ENCODE peak calls at places on chromosomes 16 and 17, in ten cellular contexts. D is CD4-positive, alpha-beta T cell; E is Calu3; M is heart left ventricle; V is brain microvascular endothelial cell; B is ovary; G is progenitor cell of endocrine pancreas; Q is epithelial cell of esophagus; Y is AG10803; W is upper lobe of right lung. N is an unnamed sample.

GRCh38 chr16:19677403-19677802 is 40.6 kb downstream of the KNOP1 start:
- DNase-seq in V (no peak), B (no peak), Q (no peak), Y (no peak), D (no peak), G (no peak), W (no peak), M (peak; percentile 61), E (no peak), N (no peak)

GRCh38 chr16:2468142-2468724 is 2.9 kb upstream of the NTN3 start:
- DNase-seq in E (peak; percentile 43), G (no peak), B (no peak), W (no peak), Q (peak; percentile 84), M (no peak), V (no peak), D (no peak), Y (no peak), N (no peak)

GRCh38 chr17:49214665-49215360 is 4.3 kb downstream of the ABI3 start:
- DNase-seq in M (no peak), D (no peak), E (peak; percentile 49), V (no peak), Y (no peak), B (no peak), W (peak; percentile 70), G (no peak), Q (no peak), N (no peak)

GRCh38 chr17:41009301-41009760 is 403 bp upstream of the KRTAP3-1 start:
- DNase-seq in M (no peak), D (no peak), G (no peak), Q (peak; percentile 27), Y (no peak), W (no peak), E (peak; percentile 45), V (no peak), B (no peak), N (no peak)

GRCh38 chr17:68847711-68848110 is 107.5 kb downstream of the ABCA8 start:
- DNase-seq in B (no peak), D (no peak), G (no peak), M (no peak), E (no peak), Y (no peak), V (no peak), Q (no peak), W (no peak), N (no peak)

GRCh38 chr16:46427340-46428107 is 193.7 kb downstream of the SHCBP1 start:
- DNase-seq in G (no peak), D (no peak), Y (no peak), E (no peak), W (no peak), B (no peak), V (no peak), Q (no peak), M (no peak), N (no peak)

GRCh38 chr16:23509763-23510153 is 536 bp downstream of the GGA2 start:
- DNase-seq in E (peak; percentile 23), Y (peak; percentile 24), D (peak; percentile 20), V (peak; percentile 11), G (no peak), B (peak; percentile 47), M (peak; percentile 44), Q (peak; percentile 34), W (no peak), N (peak; percentile 47)

GRCh38 chr16:70572050-70572925 is 48.7 kb downstream of the SF3B3 start:
- DNase-seq in M (no peak), G (no peak), Y (no peak), V (no peak), Q (no peak), W (no peak), E (no peak), D (no peak), B (no peak), N (no peak)

GRCh38 chr17:78995761-78996451 is 13.7 kb downstream of the CANT1 start:
- DNase-seq in D (no peak), V (no peak), Y (no peak), G (no peak), Q (no peak), E (peak; percentile 82), W (peak; percentile 80), B (peak; percentile 26), M (no peak), N (no peak)

GRCh38 chr17:76630151-76630550 is 13.4 kb downstream of the ST6GALNAC1 start:
- DNase-seq in G (no peak), W (no peak), Y (no peak), V (no peak), M (no peak), B (no peak), E (no peak), D (no peak), Q (no peak), N (no peak)
- TF ChIP-seq CTCF in G (no peak), W (no peak), Y (no peak), V (no peak), M (no peak), B (no peak), E (no peak), D (no peak), Q (no peak), N (no peak)

DNA sequence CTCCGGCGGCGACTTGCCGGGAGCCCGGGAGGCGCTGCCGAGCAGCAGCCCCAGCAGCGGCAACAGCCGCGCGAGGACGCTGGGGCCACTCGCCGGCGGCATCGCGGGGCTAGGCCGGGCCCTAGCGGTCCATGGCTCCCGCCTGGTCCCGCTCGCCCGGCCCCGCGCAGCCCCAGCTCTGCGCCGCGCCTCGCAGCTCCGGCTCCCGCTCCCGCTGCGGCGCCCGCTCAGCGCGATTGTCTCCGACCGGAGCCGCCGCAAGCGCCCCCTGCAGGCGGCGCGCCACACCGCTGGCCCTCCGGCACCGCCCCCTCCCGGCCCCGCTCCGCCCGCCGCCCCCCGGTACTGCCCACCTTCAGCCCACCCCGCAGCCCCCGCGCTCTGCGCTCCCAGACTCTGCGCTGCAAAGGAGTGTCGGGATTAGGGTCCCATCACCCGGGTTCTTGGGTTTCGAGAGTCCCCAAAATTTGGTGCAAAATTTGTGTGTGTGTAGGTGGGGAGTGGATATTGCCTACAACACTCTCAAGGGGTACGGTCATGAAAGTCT is at the start of gene FAM171A2:
- DNase-seq in D (peak; percentile 63), B (peak; percentile 85), V (no peak), G (peak; percentile 73), M (peak; percentile 48), E (peak; percentile 87), Q (peak; percentile 60), Y (peak; percentile 47), W (peak; percentile 84), N (peak; percentile 81)
- TF ChIP-seq CTCF in D (peak; percentile 35), B (peak; percentile 76), V (peak; percentile 51), G (peak; percentile 94), M (peak; percentile 82), E (peak; percentile 96), Q (peak; percentile 28), Y (peak; percentile 38), W (peak; percentile 61), N (peak; percentile 62)

GRCh38 chr17:66043419-66043818 is 148.5 kb downstream of the CEP112 start:
- DNase-seq in Q (no peak), B (no peak), Y (no peak), M (no peak), E (no peak), V (no peak), W (no peak), G (no peak), D (no peak), N (no peak)

GRCh38 chr17:66044083-66044482 is 147.8 kb downstream of the CEP112 start:
- DNase-seq in G (no peak), Q (no peak), V (no peak), Y (no peak), W (no peak), M (no peak), D (no peak), B (no peak), E (no peak), N (no peak)

GRCh38 chr17:66038125-66038524 is 153.8 kb downstream of the CEP112 start:
- DNase-seq in V (no peak), Q (no peak), Y (no peak), W (no peak), M (no peak), E (no peak), D (no peak), G (no peak), B (no peak), N (no peak)

DNA sequence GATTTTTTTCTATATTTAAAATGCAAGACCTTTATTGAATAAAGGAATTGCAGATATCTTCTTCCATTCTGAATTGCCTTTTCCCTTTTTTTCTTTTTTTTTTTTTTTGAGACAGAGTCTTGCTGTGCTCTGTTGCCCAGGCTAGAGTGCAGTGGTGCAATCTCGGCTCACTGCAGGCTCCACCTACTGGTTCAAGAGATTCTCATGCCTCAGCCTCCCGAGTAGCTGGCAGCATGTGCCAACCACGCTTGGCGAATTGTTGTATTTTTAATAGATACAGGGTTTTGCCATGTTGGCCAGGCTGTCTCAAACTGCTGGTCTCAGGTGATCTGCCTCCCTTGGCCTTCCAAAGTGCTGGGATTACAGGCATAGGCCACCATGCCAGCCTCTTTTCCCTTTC is 151.5 kb downstream of the CEP112 start:
- DNase-seq in Y (no peak), D (no peak), M (no peak), Q (no peak), W (no peak), E (peak; percentile 8), G (no peak), B (no peak), V (no peak), N (no peak)
- TF ChIP-seq CTCF in Y (no peak), D (no peak), M (no peak), Q (peak; percentile 31), W (peak; percentile 23), E (no peak), G (peak; percentile 10), B (no peak), V (peak; percentile 39), N (peak; percentile 13)

DNA sequence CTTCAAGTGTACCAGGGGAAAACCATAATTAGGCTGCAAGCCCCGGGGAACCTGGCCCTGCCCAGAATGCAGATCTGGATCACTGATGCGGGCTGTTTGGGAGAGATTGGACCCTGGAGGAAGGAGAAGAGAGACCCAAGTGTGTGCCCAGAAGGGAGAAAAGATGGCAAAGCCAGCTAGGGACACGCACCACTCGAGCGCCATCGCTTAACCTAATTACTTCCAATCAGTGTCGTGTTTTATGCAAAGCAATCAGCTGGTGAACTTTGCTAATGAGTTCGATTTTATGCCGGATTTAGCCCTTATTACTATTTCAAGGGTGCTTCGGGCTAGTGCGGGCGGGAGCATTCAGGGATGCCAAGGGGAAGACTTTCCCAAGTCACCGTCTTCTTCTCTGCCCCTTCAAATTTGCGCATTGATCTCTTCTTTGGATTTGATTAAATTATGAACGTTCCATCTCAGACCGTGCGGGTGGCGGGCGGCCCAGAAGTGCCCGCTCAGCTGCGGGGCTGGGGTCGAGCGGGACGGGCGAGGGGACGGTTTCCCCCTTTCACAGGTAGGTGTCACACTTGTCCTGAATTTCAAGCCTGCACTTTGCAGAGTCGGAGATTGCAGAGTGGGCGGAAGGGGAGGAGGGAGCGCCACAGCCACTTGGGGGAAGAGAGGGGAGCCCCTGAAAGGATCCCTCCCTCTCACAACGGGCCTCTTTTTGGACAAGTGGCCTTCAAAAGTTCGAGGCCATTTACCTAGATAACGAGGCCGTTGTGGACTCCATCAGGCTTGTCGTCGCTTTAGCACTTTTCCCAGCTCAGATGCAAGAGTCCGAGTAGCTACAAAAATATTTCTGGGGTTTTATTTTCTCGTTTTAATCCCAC is 4.1 kb downstream of the IRX5 start:
- DNase-seq in M (peak; percentile 35), D (no peak), B (no peak), W (peak; percentile 81), V (no peak), E (no peak), Y (peak; percentile 56), Q (peak; percentile 67), G (peak; percentile 34), N (no peak)
- TF ChIP-seq CTCF in M (no peak), D (no peak), B (no peak), W (no peak), V (no peak), E (no peak), Y (peak; percentile 40), Q (peak; percentile 38), G (peak; percentile 58), N (no peak)

N was measured in D721Med.